ENCODE peak calls at places on chromosomes 1 and 21, in five cellular contexts. W, P, T, M and L are unnamed samples.

GRCh38 chr21:45641480-45642035 is 2.0 kb upstream of the PCBP3 start:
- DNase-seq in W (peak), P (no peak), T (no peak), M (no peak), L (no peak)

GRCh38 chr1:55352080-55352800 is 137.1 kb upstream of the USP24 start:
- DNase-seq in W (no peak), P (no peak), T (no peak), M (no peak), L (no peak)

GRCh38 chr1:50333595-50333974 is 89.7 kb downstream of the DMRTA2 start:
- DNase-seq in W (peak), P (peak), T (peak), M (peak), L (peak)

GRCh38 chr1:61638296-61638695 is 86.6 kb downstream of the TM2D1 start:
- DNase-seq in W (no peak), P (no peak), T (no peak), M (no peak), L (no peak)

GRCh38 chr21:33855190-33855589 is 60.4 kb downstream of the ATP5PO start:
- DNase-seq in W (no peak), P (peak), T (no peak), M (no peak), L (peak)

GRCh38 chr1:118960567-118961136 is 27.5 kb downstream of the TBX15 start:
- DNase-seq in W (peak), P (no peak), T (no peak), M (peak), L (no peak)

GRCh38 chr21:42199488-42200463 is 19.2 kb upstream of the ABCG1 start:
- DNase-seq in W (peak), P (no peak), T (no peak), M (peak), L (no peak)

GRCh38 chr1:76929136-76929535 is 61.9 kb downstream of the ST6GALNAC5 start:
- DNase-seq in W (no peak), P (no peak), T (no peak), M (no peak), L (no peak)

GRCh38 chr1:78673120-78673519 is 23.5 kb downstream of the IFI44 start:
- DNase-seq in W (no peak), P (peak), T (no peak), M (peak), L (peak)

GRCh38 chr1:84688461-84689061 is 1.7 kb downstream of the SSX2IP start:
- DNase-seq in W (peak), P (no peak), T (no peak), M (no peak), L (no peak)

GRCh38 chr1:117540532-117540931 is 65.3 kb upstream of the TENT5C start:
- DNase-seq in W (no peak), P (no peak), T (no peak), M (no peak), L (no peak)

GRCh38 chr1:117541003-117541402 is 64.8 kb upstream of the TENT5C start:
- DNase-seq in W (no peak), P (no peak), T (no peak), M (no peak), L (no peak)

GRCh38 chr1:117541585-117541984 is 64.3 kb upstream of the TENT5C start:
- DNase-seq in W (no peak), P (no peak), T (no peak), M (no peak), L (no peak)

GRCh38 chr1:117546467-117546866 is 59.4 kb upstream of the TENT5C start:
- DNase-seq in W (no peak), P (no peak), T (no peak), M (no peak), L (no peak)

DNA sequence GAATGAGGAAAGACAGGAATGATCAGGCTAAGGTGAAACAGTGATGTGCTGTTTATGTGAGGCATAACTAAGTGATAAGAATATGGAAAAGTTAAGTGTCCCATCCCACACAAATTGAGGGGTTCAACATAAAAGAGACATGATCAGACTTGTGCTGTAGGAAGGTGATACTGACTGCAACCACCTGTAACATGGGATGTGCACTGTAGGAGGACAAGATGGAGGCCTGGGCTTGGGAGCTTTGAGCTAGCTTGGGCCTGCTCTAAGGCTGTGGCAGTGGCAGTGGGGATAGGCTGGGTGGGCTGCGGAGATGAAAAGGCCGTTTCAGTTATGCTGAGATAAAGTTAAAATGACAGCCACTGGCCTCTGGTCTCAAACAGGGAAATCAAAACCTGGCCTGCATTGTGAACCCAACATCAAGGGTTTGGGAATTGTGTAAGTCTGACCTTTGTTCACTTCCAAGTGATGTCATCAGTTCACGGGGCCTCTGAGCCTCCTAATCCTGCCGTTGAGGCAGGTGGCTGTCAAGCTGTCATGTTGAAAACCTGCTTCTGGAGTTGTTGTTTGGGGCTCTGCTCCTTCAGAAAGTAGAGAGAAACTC is 61.2 kb upstream of the TENT5C start:
- DNase-seq in W (no peak), P (no peak), T (no peak), M (no peak), L (no peak)
- H2BK12ac ChIP-seq in W (no peak), P (no peak), T (no peak), M (no peak), L (no peak)

GRCh38 chr1:151472852-151473731 is 13.8 kb upstream of the POGZ start:
- DNase-seq in W (peak), P (peak), T (peak), M (peak), L (peak)
- H3K14ac ChIP-seq in W (peak), P (no peak), T (no peak), M (peak), L (peak)

GRCh38 chr1:30748098-30748698 is 9.4 kb downstream of the LAPTM5 start:
- DNase-seq in W (no peak), P (no peak), T (no peak), M (no peak), L (no peak)
- H2BK120ac ChIP-seq in W (no peak), P (peak), T (no peak), M (peak), L (no peak)

DNA sequence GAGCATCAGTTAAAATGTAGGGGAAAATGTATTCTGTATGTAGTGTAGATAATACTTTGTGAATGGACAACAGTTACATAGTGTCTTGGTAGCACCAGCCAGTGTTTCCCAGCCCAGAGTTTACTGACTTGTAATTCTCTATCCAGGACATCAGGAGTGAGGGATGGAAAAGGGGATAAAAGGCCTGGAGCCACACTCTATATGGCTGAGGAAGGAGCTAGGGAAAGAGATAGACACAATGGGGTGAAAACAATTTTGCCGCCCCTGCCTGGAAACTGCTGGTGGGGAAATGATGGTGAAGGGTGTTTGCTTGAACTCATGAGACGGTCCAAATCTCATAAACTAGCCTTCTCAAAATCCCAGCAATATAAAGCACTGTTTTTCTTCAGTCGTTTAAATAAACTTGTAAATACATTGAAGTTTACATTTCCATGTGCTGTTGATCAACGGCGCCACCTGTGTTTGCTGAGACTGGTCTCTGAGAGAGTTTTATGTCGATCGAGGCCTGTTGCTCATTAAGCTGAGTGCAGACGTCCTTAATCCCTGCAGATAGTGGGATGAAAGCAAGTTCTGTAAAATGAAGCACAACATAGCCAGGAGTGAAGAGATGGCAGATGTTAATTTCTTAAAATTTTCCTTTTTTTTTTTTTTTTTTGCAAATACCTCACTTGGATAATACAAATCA is 27.9 kb upstream of the AGO1 start:
- DNase-seq in W (no peak), P (peak), T (no peak), M (no peak), L (peak)
- H2BK12ac ChIP-seq in W (no peak), P (no peak), T (no peak), M (no peak), L (no peak)

GRCh38 chr1:26410706-26411623 is at the start of gene LIN28A:
- DNase-seq in W (no peak), P (peak), T (no peak), M (no peak), L (no peak)

GRCh38 chr1:26412180-26412840 is 1.7 kb downstream of the LIN28A start:
- DNase-seq in W (no peak), P (peak), T (peak), M (no peak), L (peak)

GRCh38 chr1:26411624-26412074 is 1.0 kb downstream of the LIN28A start:
- DNase-seq in W (no peak), P (peak), T (no peak), M (no peak), L (peak)

GRCh38 chr1:26408604-26409003 is 2.0 kb upstream of the LIN28A start:
- DNase-seq in W (peak), P (peak), T (peak), M (peak), L (peak)

GRCh38 chr1:26409191-26409751 is 1.3 kb upstream of the LIN28A start:
- DNase-seq in W (no peak), P (peak), T (peak), M (no peak), L (peak)
- H3K14ac ChIP-seq in W (no peak), P (no peak), T (no peak), M (peak), L (peak)

DNA sequence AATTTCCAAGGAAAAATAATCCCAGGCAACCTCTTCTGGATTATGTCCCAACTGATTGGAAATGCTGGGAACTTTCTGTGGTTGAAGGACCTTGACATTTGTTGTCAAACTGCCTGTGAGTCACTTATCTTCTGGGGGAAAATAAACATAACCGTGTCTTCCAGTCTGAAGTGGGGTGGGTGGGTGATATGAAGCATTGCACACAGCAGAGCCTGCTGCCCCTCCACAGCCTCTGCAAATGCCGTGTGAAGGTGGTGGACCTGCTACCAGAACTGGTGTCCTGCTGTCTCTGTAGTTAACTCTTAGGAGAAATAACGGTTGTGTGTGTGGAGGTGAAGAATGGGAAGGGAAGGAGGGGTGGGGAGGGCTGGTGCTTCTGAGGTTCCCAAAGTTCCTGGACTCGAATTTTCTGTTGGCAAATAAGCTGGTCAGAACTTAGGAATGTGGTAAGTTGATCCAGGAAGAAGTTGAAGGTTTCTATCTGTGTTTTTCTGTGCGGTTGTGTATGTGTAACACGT is 23.2 kb downstream of the GALNT2 start:
- DNase-seq in W (peak), P (no peak), T (no peak), M (no peak), L (no peak)
- H2BK120ac ChIP-seq in W (no peak), P (no peak), T (no peak), M (no peak), L (no peak)

GRCh38 chr1:209215826-209216225 is 367.7 kb upstream of the CAMK1G start:
- DNase-seq in W (no peak), P (no peak), T (no peak), M (no peak), L (no peak)
- H2BK12ac ChIP-seq in W (no peak), P (no peak), T (no peak), M (peak), L (no peak)

GRCh38 chr1:182990413-182991144 is 32.6 kb upstream of the LAMC1 start:
- DNase-seq in W (peak), P (no peak), T (no peak), M (no peak), L (no peak)
- H3K14ac ChIP-seq in W (peak), P (no peak), T (peak), M (no peak), L (no peak)

GRCh38 chr1:232291258-232291657 is 338.7 kb downstream of the SIPA1L2 start:
- DNase-seq in W (no peak), P (no peak), T (no peak), M (no peak), L (no peak)
- H2BK120ac ChIP-seq in W (no peak), P (no peak), T (no peak), M (no peak), L (no peak)

GRCh38 chr1:29317916-29318530 is 81.7 kb downstream of the PTPRU start:
- DNase-seq in W (no peak), P (no peak), T (no peak), M (no peak), L (no peak)
- H2BK12ac ChIP-seq in W (no peak), P (no peak), T (no peak), M (no peak), L (no peak)